ENCODE peak calls at places on chromosomes 16 and 17, in six cellular contexts. M is astrocyte of the hippocampus; X is activated CD4-positive, alpha-beta T cell treated with anti-CD3 and anti-CD28 coated beads for 48 hours; B is activated naive CD4-positive, alpha-beta T cell; T is AG20443; I is HEK293T. G is an unnamed sample.

GRCh38 chr16:84925092-84925772 is 86.1 kb downstream of the ZDHHC7 start:
- DNase-seq in I (peak), X (peak), T (peak), B (peak), M (peak), G (peak)

GRCh38 chr16:67116388-67117311 is 6.9 kb downstream of the PHAF1 start:
- DNase-seq in M (no peak), X (no peak), I (no peak), T (no peak), B (no peak), G (no peak)

GRCh38 chr16:600781-601180 is 10.9 kb downstream of the RAB40C start:
- DNase-seq in B (no peak), T (no peak), X (no peak), I (no peak), M (peak), G (no peak)

GRCh38 chr17:18181358-18181757 is 2.3 kb upstream of the ALKBH5 start:
- DNase-seq in M (no peak), X (peak), I (no peak), T (no peak), B (no peak), G (peak)

GRCh38 chr17:31425646-31426045 is 34.2 kb downstream of the RAB11FIP4 start:
- DNase-seq in M (no peak), B (no peak), X (no peak), T (no peak), I (no peak), G (no peak)

GRCh38 chr16:89507834-89508590 is at the start of gene SPG7:
- DNase-seq in M (peak), X (peak), B (peak), T (peak), I (peak), G (peak)

GRCh38 chr17:76075364-76076099 is 951 bp downstream of the GALR2 start:
- DNase-seq in B (no peak), X (peak), M (no peak), T (peak), I (no peak), G (no peak)

GRCh38 chr17:6927290-6927844 is 68.5 kb upstream of the ALOX12 start:
- DNase-seq in M (no peak), I (no peak), X (no peak), B (no peak), T (peak), G (no peak)

GRCh38 chr17:67779098-67779672 is 46.1 kb upstream of the BPTF start:
- DNase-seq in I (peak), T (peak), B (no peak), X (peak), M (peak), G (peak)

GRCh38 chr16:81181013-81181720 is 57.3 kb upstream of the BCO1 start:
- DNase-seq in T (peak), X (no peak), M (peak), I (peak), B (no peak), G (no peak)

G was measured in stimulated activated naive CD8-positive, alpha-beta T cell treated with anti-CD3 and anti-CD28 coated beads, Interleukin-15, Interleukin-2, amounts not matched to agents 100 U/mL and 50 U/mL, for 24 hours.